ENCODE peak calls at places on chromosomes 4 and X, in four cellular contexts. M, S, F and H are unnamed samples. For H3K4me1 and H3K27me3, the result is how much of the 10 kb centered on the place peaks cover.

GRCh38 chrX:53287493-53288138 is 6.2 kb upstream of the IQSEC2 start:
- DNase-seq in M (no peak), S (peak), F (no peak), H (peak)

GRCh38 chrX:3690140-3690539 is 23.3 kb downstream of the PRKX start:
- DNase-seq in M (no peak), S (no peak), F (no peak), H (no peak)

GRCh38 chr4:22720091-22720490 is 27.4 kb downstream of the GBA3 start:
- DNase-seq in M (no peak), S (no peak), F (no peak), H (no peak)

GRCh38 chrX:1893758-1894294 is 279.0 kb downstream of the ASMT start:
- DNase-seq in M (no peak), S (no peak), F (no peak), H (no peak)

GRCh38 chr4:141686146-141686775 is 49.9 kb downstream of the IL15 start:
- DNase-seq in M (no peak), S (no peak), F (no peak), H (no peak)

GRCh38 chr4:72797486-72797885 is 228.5 kb upstream of the ADAMTS3 start:
- DNase-seq in M (no peak), S (no peak), F (no peak), H (no peak)

GRCh38 chr4:74109894-74110605 is 11.1 kb upstream of the CXCL2 start:
- DNase-seq in M (no peak), S (no peak), F (no peak), H (no peak)

GRCh38 chr4:145388043-145388442 is 93.6 kb upstream of the SMAD1 start:
- DNase-seq in M (no peak), S (no peak), F (no peak), H (no peak)

GRCh38 chr4:13907255-13907751 is 279.8 kb upstream of the BOD1L1 start:
- DNase-seq in M (no peak), S (no peak), F (no peak), H (no peak)

GRCh38 chrX:83535417-83536244 is 27.5 kb downstream of the POU3F4 start:
- DNase-seq in M (no peak), S (no peak), F (no peak), H (no peak)

GRCh38 chrX:13360146-13360545 is 40.3 kb upstream of the ATXN3L start:
- DNase-seq in M (no peak), S (no peak), F (no peak), H (no peak)

GRCh38 chrX:49282647-49283011 is 13.0 kb downstream of the PPP1R3F start:
- DNase-seq in M (peak), S (no peak), F (no peak), H (no peak)

GRCh38 chr4:135249006-135249405 is 1047.4 kb upstream of the PABPC4L start:
- DNase-seq in M (no peak), S (no peak), F (no peak), H (no peak)

GRCh38 chr4:170278481-170278880 is 188.7 kb upstream of the AADAT start:
- DNase-seq in M (no peak), S (no peak), F (no peak), H (no peak)

GRCh38 chr4:73853246-73853704 is at the start of gene PF4V1:
- DNase-seq in M (peak), S (no peak), F (no peak), H (no peak)

GRCh38 chrX:72351606-72352338 is 46.1 kb upstream of the CITED1 start:
- DNase-seq in M (no peak), S (no peak), F (no peak), H (no peak)

GRCh38 chrX:142711801-142712200 is 313.9 kb upstream of the SPANXN4 start:
- DNase-seq in M (no peak), S (no peak), F (no peak), H (no peak)

GRCh38 chr4:25154594-25155265 is 5.5 kb downstream of the SEPSECS start:
- DNase-seq in M (no peak), S (no peak), F (no peak), H (no peak)

GRCh38 chr4:71027611-71028010 is 34.2 kb downstream of the DCK start:
- DNase-seq in M (no peak), S (no peak), F (no peak), H (no peak)

GRCh38 chrX:15468036-15468435 is 25.1 kb downstream of the PIR start:
- DNase-seq in M (no peak), S (no peak), F (peak), H (peak)

GRCh38 chr4:153778383-153778782 is 10.5 kb downstream of the SFRP2 start:
- DNase-seq in M (no peak), S (no peak), F (no peak), H (no peak)

GRCh38 chr4:121800638-121800960 is 524 bp upstream of the EXOSC9 start:
- DNase-seq in M (no peak), S (no peak), F (no peak), H (no peak)
- H3K4me1 ChIP-seq in M (under half), S (under half), F (under half), H (under half)

GRCh38 chr4:41258783-41259182 is 2.1 kb downstream of the UCHL1 start:
- DNase-seq in M (peak), S (no peak), F (peak), H (no peak)

GRCh38 chr4:41256131-41256739 is 493 bp upstream of the UCHL1 start:
- DNase-seq in M (no peak), S (no peak), F (no peak), H (no peak)

GRCh38 chr4:41257257-41257900 is 651 bp downstream of the UCHL1 start:
- DNase-seq in M (peak), S (no peak), F (no peak), H (peak)

GRCh38 chr4:41257901-41258300 is 1.2 kb downstream of the UCHL1 start:
- DNase-seq in M (no peak), S (no peak), F (no peak), H (no peak)

GRCh38 chr4:41256740-41257256 is at the start of gene UCHL1:
- DNase-seq in M (peak), S (no peak), F (no peak), H (no peak)
- H3K27me3 ChIP-seq in M (under half), S (under half), F (under half), H (under half)

GRCh38 chr4:185213341-185213740 is 3.9 kb downstream of the SNX25 start:
- DNase-seq in M (no peak), S (no peak), F (no peak), H (no peak)
- H3K4me1 ChIP-seq in M (under half), S (under half), F (half or more), H (half or more)

GRCh38 chr4:6142935-6143602 is 57.3 kb downstream of the JAKMIP1 start:
- DNase-seq in M (no peak), S (no peak), F (no peak), H (no peak)
- H3K27me3 ChIP-seq in M (under half), S (under half), F (under half), H (under half)

DNA sequence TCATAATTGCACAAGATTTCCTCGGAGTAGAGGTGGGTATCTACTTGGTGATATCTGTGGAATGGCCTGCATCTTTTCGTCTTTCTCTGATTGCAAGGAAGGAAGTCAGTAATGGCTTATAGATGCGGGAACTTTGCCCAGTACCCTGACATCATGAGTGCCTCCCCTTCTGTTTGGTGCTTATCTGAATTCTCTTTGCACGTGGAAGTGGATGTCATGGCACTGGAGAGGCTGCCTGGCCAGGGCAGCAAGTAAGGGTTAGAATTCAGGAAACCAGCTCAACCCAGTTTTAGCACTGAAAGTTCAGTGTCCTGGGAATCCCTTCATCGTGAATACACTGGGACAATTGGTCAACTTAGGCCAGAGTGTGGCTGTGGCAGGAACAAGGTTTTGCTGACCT is 83.5 kb upstream of the RAPGEF2 start:
- DNase-seq in M (no peak), S (no peak), F (no peak), H (no peak)
- H3K4me1 ChIP-seq in M (under half), S (under half), F (under half), H (under half)

DNA sequence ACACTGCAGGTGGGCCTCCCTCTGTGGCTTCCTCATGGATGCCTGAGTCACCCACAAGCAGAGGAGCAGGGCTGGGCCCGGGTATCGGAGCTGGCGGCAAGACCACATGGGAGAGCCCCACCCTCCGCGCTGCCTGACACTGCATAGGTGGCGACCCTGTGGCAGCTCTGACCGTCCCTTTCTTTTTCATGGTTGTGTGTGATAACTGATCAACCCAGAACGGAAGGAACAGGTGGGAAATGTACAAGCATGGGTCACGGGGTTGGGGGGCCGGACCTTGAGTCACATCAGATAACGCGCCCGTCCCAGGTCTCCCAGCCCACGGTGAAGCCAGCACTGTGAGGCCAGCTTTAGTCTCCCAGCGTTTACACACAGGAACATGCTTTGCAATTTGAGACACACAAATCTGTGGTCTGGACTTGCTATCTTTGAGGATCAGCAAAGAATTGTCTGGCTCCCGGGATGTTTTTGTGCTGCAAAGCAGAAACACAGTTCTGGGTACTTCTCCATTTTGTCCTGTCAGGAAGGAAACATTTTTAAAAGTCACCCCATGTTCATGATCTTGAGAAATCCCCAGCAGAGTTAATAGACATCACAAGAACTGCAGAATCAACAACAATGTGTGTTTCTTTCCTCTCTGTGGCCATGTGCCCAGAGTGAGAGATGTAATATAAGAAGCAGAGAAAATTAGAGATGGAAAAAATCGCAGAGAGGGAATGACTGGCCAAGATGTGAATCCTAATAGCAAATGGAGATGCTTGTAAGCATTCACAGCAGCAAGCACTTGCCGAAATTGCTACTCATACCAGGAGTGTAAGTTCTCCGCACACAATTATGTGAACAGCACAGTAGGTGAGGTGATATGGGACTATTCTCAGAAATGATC is 70.1 kb upstream of the CBR4 start:
- DNase-seq in M (no peak), S (no peak), F (no peak), H (no peak)
- H3K27me3 ChIP-seq in M (under half), S (under half), F (under half), H (under half)

GRCh38 chrX:150688911-150689451 is 4.2 kb upstream of the MTMR1 start:
- DNase-seq in M (peak), S (no peak), F (no peak), H (no peak)
- H3K4me1 ChIP-seq in M (under half), S (under half), F (under half), H (under half)

GRCh38 chrX:21374994-21375794 is 976 bp downstream of the CNKSR2 start:
- DNase-seq in M (peak), S (no peak), F (no peak), H (no peak)
- H3K27me3 ChIP-seq in M (under half), S (under half), F (under half), H (under half)

DNA sequence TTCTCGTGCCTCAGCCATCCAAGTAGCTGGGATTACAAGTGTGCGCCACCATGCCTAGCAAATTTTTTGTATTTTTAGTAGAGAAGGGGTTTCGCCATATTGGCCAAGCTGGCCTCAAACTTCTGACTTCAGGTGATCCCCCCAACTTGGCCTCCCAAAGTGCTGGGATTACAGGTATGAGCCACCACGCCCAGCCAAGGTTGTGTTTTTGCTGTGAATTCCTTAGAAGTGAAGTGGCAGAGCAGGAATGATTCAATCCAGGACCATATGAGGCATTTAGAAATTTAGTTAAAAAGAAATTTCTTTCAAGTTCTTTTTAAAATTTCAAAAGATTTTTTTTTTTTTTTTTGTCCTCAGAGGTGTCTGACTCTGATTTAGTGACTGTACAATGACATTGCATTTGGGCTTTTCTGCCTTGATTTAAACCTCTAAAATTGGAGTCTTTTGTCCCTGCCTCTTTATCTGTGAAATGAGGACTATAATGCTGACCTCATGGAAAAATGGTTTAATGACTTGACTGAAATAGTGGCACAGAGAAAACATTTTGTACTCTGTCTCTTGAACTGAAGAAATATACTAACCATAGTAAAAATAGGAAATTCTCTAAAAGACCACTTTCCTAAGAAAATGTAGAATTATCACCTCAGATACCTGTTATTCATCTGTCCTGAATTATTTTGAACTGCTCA is 59.9 kb downstream of the CXCL13 start:
- DNase-seq in M (no peak), S (no peak), F (no peak), H (no peak)
- H3K4me1 ChIP-seq in M (under half), S (under half), F (under half), H (under half)

GRCh38 chr4:147735413-147736301 is 3.8 kb downstream of the ARHGAP10 start:
- DNase-seq in M (no peak), S (no peak), F (no peak), H (no peak)
- H3K27me3 ChIP-seq in M (under half), S (under half), F (under half), H (under half)